ENCODE peak calls at places on chromosomes 4 and X, in six cellular contexts. A, B, E, U, R and V are unnamed samples.

GRCh38 chr4:101211146-101211553 is 136.2 kb downstream of the PPP3CA start:
- DNase-seq in U (no peak), E (no peak), A (peak), R (peak), B (no peak), V (no peak)

GRCh38 chrX:28854637-28855036 is 267.4 kb downstream of the IL1RAPL1 start:
- DNase-seq in E (no peak), B (no peak), A (no peak), U (no peak), R (no peak), V (no peak)

GRCh38 chr4:10582059-10582686 is 102.4 kb downstream of the CLNK start:
- DNase-seq in R (peak), U (peak), E (no peak), A (peak), B (peak), V (peak)

GRCh38 chr4:7170012-7170411 is 22.3 kb upstream of the SORCS2 start:
- DNase-seq in R (no peak), B (no peak), A (no peak), E (no peak), U (no peak), V (no peak)

GRCh38 chr4:121822796-121823504 is 733 bp downstream of the CCNA2 start:
- DNase-seq in R (peak), U (peak), E (peak), B (peak), A (no peak), V (peak)

GRCh38 chrX:138128025-138128671 is 562.2 kb downstream of the ZIC3 start:
- DNase-seq in B (no peak), E (no peak), U (peak), A (peak), R (peak), V (peak)

GRCh38 chr4:15870921-15871664 is 67.4 kb downstream of the FGFBP1 start:
- DNase-seq in U (no peak), B (no peak), R (no peak), E (no peak), A (no peak), V (no peak)

GRCh38 chr4:11614426-11614825 is 185.7 kb upstream of the HS3ST1 start:
- DNase-seq in R (no peak), E (no peak), A (no peak), B (no peak), U (no peak), V (peak)

GRCh38 chrX:10859353-10859752 is 239.0 kb upstream of the MID1 start:
- DNase-seq in R (no peak), A (no peak), U (no peak), E (no peak), B (no peak), V (no peak)

GRCh38 chr4:186946682-186947294 is 223.1 kb upstream of the FAT1 start:
- DNase-seq in A (no peak), R (peak), U (no peak), E (no peak), B (no peak), V (peak)

GRCh38 chr4:11367371-11367770 is 61.3 kb downstream of the HS3ST1 start:
- DNase-seq in B (peak), R (no peak), A (peak), U (no peak), E (no peak), V (peak)

GRCh38 chr4:140851032-140851636 is 94.9 kb upstream of the TBC1D9 start:
- DNase-seq in E (peak), B (peak), R (peak), A (peak), U (peak), V (peak)

GRCh38 chr4:185096032-185096653 is 46.9 kb upstream of the SLC25A4 start:
- DNase-seq in B (peak), A (no peak), E (no peak), U (no peak), R (peak), V (peak)

GRCh38 chr4:94127707-94128328 is 79.8 kb upstream of the SMARCAD1 start:
- DNase-seq in R (peak), E (no peak), U (no peak), A (peak), B (no peak), V (no peak)

GRCh38 chr4:23710298-23710697 is 179.5 kb downstream of the PPARGC1A start:
- DNase-seq in A (no peak), U (no peak), B (no peak), E (no peak), R (no peak), V (no peak)

GRCh38 chr4:122616910-122617596 is 3.8 kb downstream of the IL21 start:
- DNase-seq in B (peak), A (no peak), U (no peak), R (no peak), E (no peak), V (no peak)

GRCh38 chr4:41994461-41994860 is 4.1 kb downstream of the SLC30A9 start:
- DNase-seq in R (no peak), E (no peak), A (no peak), U (no peak), B (no peak), V (no peak)

GRCh38 chr4:112546476-112546875 is 30.5 kb upstream of the NEUROG2 start:
- DNase-seq in B (no peak), R (no peak), E (no peak), U (no peak), A (no peak), V (no peak)

GRCh38 chr4:178633263-178633662 is 1191.0 kb upstream of the AGA start:
- DNase-seq in B (no peak), E (no peak), U (no peak), R (no peak), A (no peak), V (no peak)

GRCh38 chr4:2298548-2298991 is 36.7 kb upstream of the MXD4 start:
- DNase-seq in B (no peak), U (no peak), E (no peak), R (no peak), A (no peak), V (no peak)

GRCh38 chr4:95153182-95153581 is 395.4 kb downstream of the BMPR1B start:
- DNase-seq in E (no peak), R (no peak), U (no peak), B (peak), A (no peak), V (no peak)

GRCh38 chrX:22968494-22968893 is 31.3 kb upstream of the DDX53 start:
- DNase-seq in U (no peak), E (no peak), A (no peak), B (no peak), R (no peak), V (no peak)